ENCODE peak calls at places on chromosomes 12 and 14, in seven cellular contexts. C is Daoy; J is SW480; I is GM12865; X is lower leg skin; T is GM13976; S is activated T-cell treated with anti-CD3 and anti-CD28 coated beads, Interleukin-2, amount 50 U/mL, for 24 hours. N is an unnamed sample.

GRCh38 chr12:91818236-91819131 is 327.2 kb downstream of the BTG1 start:
- DNase-seq in T (no peak), X (peak), I (no peak), S (no peak), C (no peak), J (no peak), N (no peak)

GRCh38 chr14:103890836-103891666 is 37.2 kb upstream of the TDRD9 start:
- DNase-seq in X (no peak), J (no peak), C (no peak), I (no peak), S (no peak), T (no peak), N (no peak)

GRCh38 chr12:54231236-54231635 is 42.5 kb upstream of the SMUG1 start:
- DNase-seq in X (no peak), I (no peak), S (no peak), C (no peak), T (no peak), J (no peak), N (no peak)

GRCh38 chr12:14403293-14403692 is 37.8 kb downstream of the ATF7IP start:
- DNase-seq in T (no peak), I (no peak), C (no peak), S (no peak), J (no peak), X (no peak), N (no peak)

GRCh38 chr12:89183985-89184435 is 168.3 kb downstream of the DUSP6 start:
- DNase-seq in J (no peak), I (no peak), X (peak), T (no peak), C (no peak), S (no peak), N (no peak)

GRCh38 chr14:76109087-76109880 is 42.4 kb upstream of the GPATCH2L start:
- DNase-seq in T (no peak), X (peak), C (no peak), J (no peak), I (no peak), S (no peak), N (no peak)

GRCh38 chr12:71195338-71195896 is 37.6 kb upstream of the TSPAN8 start:
- DNase-seq in X (no peak), S (no peak), J (no peak), T (no peak), I (no peak), C (no peak), N (no peak)

GRCh38 chr12:28191018-28191595 is 851 bp downstream of the CCDC91 start:
- DNase-seq in S (no peak), J (peak), C (peak), X (no peak), T (peak), I (peak), N (peak)

GRCh38 chr14:50714452-50715073 is 46.5 kb upstream of the SAV1 start:
- DNase-seq in T (peak), I (peak), C (peak), J (peak), X (no peak), S (no peak), N (no peak)

GRCh38 chr12:70338531-70338930 is 27.6 kb upstream of the KCNMB4 start:
- DNase-seq in X (no peak), J (no peak), I (no peak), C (no peak), S (no peak), T (no peak), N (no peak)

GRCh38 chr12:109673379-109673778 is 40.2 kb upstream of the FAM222A start:
- DNase-seq in X (no peak), I (no peak), S (no peak), C (no peak), J (no peak), T (no peak), N (no peak)

GRCh38 chr14:89807151-89807550 is 147.4 kb downstream of the EFCAB11 start:
- DNase-seq in X (no peak), T (no peak), S (no peak), J (no peak), I (no peak), C (no peak), N (no peak)

GRCh38 chr12:27257104-27257848 is 13.2 kb downstream of the STK38L start:
- DNase-seq in S (no peak), C (no peak), X (no peak), T (no peak), J (no peak), I (no peak), N (no peak)

GRCh38 chr14:89753828-89754439 is 200.6 kb downstream of the EFCAB11 start:
- DNase-seq in T (no peak), S (no peak), X (no peak), C (no peak), J (no peak), I (no peak), N (no peak)